ENCODE peak calls at places on chromosome 13, in ten cellular contexts. One of them, this sample, is unnamed.

GRCh38 chr13:36329355-36329754 is 16.8 kb downstream of the SPART start:
- DNase-seq in heart left ventricle: no peak
- DNase-seq in heart right ventricle: no peak
- DNase-seq in neuronal stem cell: no peak
- DNase-seq in PC-3: no peak
- DNase-seq in right lobe of liver: no peak
- DNase-seq in hepatocyte: no peak
- DNase-seq in A549: no peak
- DNase-seq in substantia nigra: no peak
- DNase-seq in mammary epithelial cell: no peak
- DNase-seq in this sample: no peak

GRCh38 chr13:98265669-98266551 is 88.8 kb upstream of the RNF113B start:
- DNase-seq in heart right ventricle: no peak
- DNase-seq in mammary epithelial cell: no peak
- DNase-seq in PC-3: no peak
- DNase-seq in heart left ventricle: no peak
- DNase-seq in substantia nigra: no peak
- DNase-seq in right lobe of liver: peak; percentile 78
- DNase-seq in hepatocyte: peak; percentile 59
- DNase-seq in neuronal stem cell: no peak
- DNase-seq in A549: no peak
- DNase-seq in this sample: no peak

GRCh38 chr13:101211261-101211660 is 205.0 kb downstream of the NALCN start:
- DNase-seq in mammary epithelial cell: peak; percentile 58
- DNase-seq in A549: peak; percentile 14
- DNase-seq in neuronal stem cell: no peak
- DNase-seq in hepatocyte: no peak
- DNase-seq in PC-3: peak; percentile 76
- DNase-seq in right lobe of liver: no peak
- DNase-seq in substantia nigra: no peak
- DNase-seq in heart right ventricle: no peak
- DNase-seq in heart left ventricle: no peak
- DNase-seq in this sample: peak; percentile 8

GRCh38 chr13:114281351-114282142 is at the start of gene UPF3A:
- DNase-seq in heart left ventricle: peak; percentile 93
- DNase-seq in PC-3: peak; percentile 71
- DNase-seq in mammary epithelial cell: peak; percentile 87
- DNase-seq in hepatocyte: peak; percentile 94
- DNase-seq in A549: peak; percentile 49
- DNase-seq in substantia nigra: peak; percentile 91
- DNase-seq in neuronal stem cell: peak; percentile 95
- DNase-seq in heart right ventricle: peak; percentile 94
- DNase-seq in right lobe of liver: peak; percentile 95
- DNase-seq in this sample: peak; percentile 64

GRCh38 chr13:41675306-41675705 is 218.0 kb downstream of the RGCC start:
- DNase-seq in mammary epithelial cell: no peak
- DNase-seq in neuronal stem cell: no peak
- DNase-seq in substantia nigra: no peak
- DNase-seq in PC-3: no peak
- DNase-seq in right lobe of liver: no peak
- DNase-seq in hepatocyte: no peak
- DNase-seq in heart left ventricle: no peak
- DNase-seq in A549: no peak
- DNase-seq in heart right ventricle: no peak
- DNase-seq in this sample: no peak

GRCh38 chr13:43094901-43095300 is 71.5 kb downstream of the DNAJC15 start:
- DNase-seq in neuronal stem cell: no peak
- DNase-seq in heart left ventricle: no peak
- DNase-seq in substantia nigra: no peak
- DNase-seq in heart right ventricle: no peak
- DNase-seq in A549: no peak
- DNase-seq in PC-3: no peak
- DNase-seq in right lobe of liver: no peak
- DNase-seq in mammary epithelial cell: no peak
- DNase-seq in hepatocyte: no peak
- DNase-seq in this sample: no peak

GRCh38 chr13:84737671-84738070 is 855.4 kb upstream of the SLITRK1 start:
- DNase-seq in PC-3: no peak
- DNase-seq in heart right ventricle: no peak
- DNase-seq in heart left ventricle: no peak
- DNase-seq in neuronal stem cell: no peak
- DNase-seq in hepatocyte: no peak
- DNase-seq in mammary epithelial cell: no peak
- DNase-seq in A549: no peak
- DNase-seq in right lobe of liver: no peak
- DNase-seq in substantia nigra: no peak
- DNase-seq in this sample: no peak

GRCh38 chr13:110462091-110462490 is 99.4 kb downstream of the RAB20 start:
- DNase-seq in A549: no peak
- DNase-seq in neuronal stem cell: no peak
- DNase-seq in PC-3: no peak
- DNase-seq in hepatocyte: no peak
- DNase-seq in heart right ventricle: no peak
- DNase-seq in mammary epithelial cell: no peak
- DNase-seq in heart left ventricle: no peak
- DNase-seq in right lobe of liver: no peak
- DNase-seq in substantia nigra: no peak
- DNase-seq in this sample: no peak

DNA sequence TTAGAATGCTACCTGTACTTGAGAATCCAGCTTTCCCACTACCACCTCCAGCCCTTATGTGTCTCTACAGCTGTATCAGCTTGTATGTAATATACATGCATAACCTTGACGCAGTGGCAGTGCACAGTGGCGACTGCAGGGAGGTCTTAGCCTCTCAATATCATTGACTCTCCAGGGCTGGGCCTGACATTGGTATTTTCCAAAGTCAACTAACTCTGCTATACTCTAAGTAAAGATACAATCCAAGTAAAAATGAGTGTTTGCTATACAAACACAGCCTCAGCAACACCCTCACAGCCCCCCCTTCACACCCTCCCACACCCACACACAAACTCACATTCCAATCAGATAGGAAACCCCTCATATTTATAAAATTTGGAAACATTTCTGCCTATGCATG is 6.7 kb upstream of the UBL3 start:
- DNase-seq in heart left ventricle: no peak
- DNase-seq in right lobe of liver: no peak
- DNase-seq in heart right ventricle: no peak
- DNase-seq in PC-3: no peak
- DNase-seq in A549: no peak
- DNase-seq in neuronal stem cell: no peak
- DNase-seq in substantia nigra: no peak
- DNase-seq in hepatocyte: peak; percentile 20
- DNase-seq in mammary epithelial cell: no peak
- DNase-seq in this sample: no peak
- H3K27ac ChIP-seq in heart left ventricle: no peak overlapping the region
- H3K27ac ChIP-seq in right lobe of liver: no peak overlapping the region
- H3K27ac ChIP-seq in heart right ventricle: no peak overlapping the region
- H3K27ac ChIP-seq in PC-3: no peak overlapping the region
- H3K27ac ChIP-seq in A549: no peak overlapping the region
- H3K27ac ChIP-seq in neuronal stem cell: no peak overlapping the region
- H3K27ac ChIP-seq in substantia nigra: no peak overlapping the region
- H3K27ac ChIP-seq in hepatocyte: no peak overlapping the region
- H3K27ac ChIP-seq in mammary epithelial cell: no peak overlapping the region
- H3K27ac ChIP-seq in this sample: no peak overlapping the region

GRCh38 chr13:46137627-46138026 is 32.8 kb upstream of the CPB2 start:
- DNase-seq in heart right ventricle: no peak
- DNase-seq in A549: no peak
- DNase-seq in hepatocyte: no peak
- DNase-seq in substantia nigra: no peak
- DNase-seq in mammary epithelial cell: no peak
- DNase-seq in right lobe of liver: no peak
- DNase-seq in neuronal stem cell: no peak
- DNase-seq in heart left ventricle: no peak
- DNase-seq in PC-3: no peak
- DNase-seq in this sample: no peak

GRCh38 chr13:46132109-46132508 is 27.3 kb upstream of the CPB2 start:
- DNase-seq in substantia nigra: no peak
- DNase-seq in neuronal stem cell: no peak
- DNase-seq in PC-3: no peak
- DNase-seq in heart right ventricle: no peak
- DNase-seq in right lobe of liver: no peak
- DNase-seq in mammary epithelial cell: no peak
- DNase-seq in heart left ventricle: no peak
- DNase-seq in A549: no peak
- DNase-seq in hepatocyte: no peak
- DNase-seq in this sample: no peak

GRCh38 chr13:46134494-46134893 is 29.7 kb upstream of the CPB2 start:
- DNase-seq in neuronal stem cell: no peak
- DNase-seq in heart right ventricle: no peak
- DNase-seq in substantia nigra: no peak
- DNase-seq in hepatocyte: no peak
- DNase-seq in A549: no peak
- DNase-seq in right lobe of liver: no peak
- DNase-seq in mammary epithelial cell: no peak
- DNase-seq in heart left ventricle: no peak
- DNase-seq in PC-3: no peak
- DNase-seq in this sample: no peak

GRCh38 chr13:46136688-46137087 is 31.9 kb upstream of the CPB2 start:
- DNase-seq in A549: no peak
- DNase-seq in heart right ventricle: no peak
- DNase-seq in heart left ventricle: no peak
- DNase-seq in neuronal stem cell: no peak
- DNase-seq in right lobe of liver: no peak
- DNase-seq in PC-3: no peak
- DNase-seq in mammary epithelial cell: no peak
- DNase-seq in substantia nigra: no peak
- DNase-seq in hepatocyte: no peak
- DNase-seq in this sample: no peak

DNA sequence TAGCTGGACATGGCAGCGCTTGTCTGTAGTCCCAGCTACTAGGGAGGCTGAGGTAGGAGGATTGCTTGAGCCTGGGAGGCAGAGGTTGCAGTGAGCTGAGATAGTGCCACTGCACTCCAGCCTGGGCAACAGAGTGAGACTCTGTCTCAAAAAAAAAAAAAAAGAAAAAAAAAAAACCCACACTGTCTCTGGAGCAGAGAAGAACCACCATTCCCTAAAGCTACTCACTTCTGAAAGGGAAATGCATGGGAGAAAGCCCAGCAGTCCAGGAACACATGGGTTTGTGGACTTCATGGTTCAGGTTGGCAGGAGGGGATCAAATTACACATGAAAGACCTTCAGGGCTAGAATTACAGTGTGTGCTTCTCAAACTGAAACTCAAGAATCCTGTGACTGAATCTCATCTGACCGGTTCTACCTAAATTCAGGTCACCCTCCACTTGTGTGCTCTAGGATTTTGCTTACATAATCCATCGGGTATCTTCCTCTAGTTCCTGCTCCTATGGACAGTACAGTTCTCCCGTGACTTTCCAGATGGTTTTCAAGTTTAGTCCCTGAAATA is 30.2 kb upstream of the CPB2 start:
- DNase-seq in substantia nigra: no peak
- DNase-seq in heart left ventricle: no peak
- DNase-seq in neuronal stem cell: no peak
- DNase-seq in PC-3: peak; percentile 92
- DNase-seq in heart right ventricle: no peak
- DNase-seq in right lobe of liver: no peak
- DNase-seq in hepatocyte: peak; percentile 49
- DNase-seq in A549: no peak
- DNase-seq in mammary epithelial cell: peak; percentile 93
- DNase-seq in this sample: peak; percentile 86
- H3K27ac ChIP-seq in substantia nigra: no peak overlapping the region
- H3K27ac ChIP-seq in heart left ventricle: no peak overlapping the region
- H3K27ac ChIP-seq in neuronal stem cell: no peak overlapping the region
- H3K27ac ChIP-seq in PC-3: peak overlapping the region; percentile 68
- H3K27ac ChIP-seq in heart right ventricle: no peak overlapping the region
- H3K27ac ChIP-seq in right lobe of liver: no peak overlapping the region
- H3K27ac ChIP-seq in hepatocyte: peak overlapping the region; percentile 54
- H3K27ac ChIP-seq in A549: no peak overlapping the region
- H3K27ac ChIP-seq in mammary epithelial cell: no peak overlapping the region
- H3K27ac ChIP-seq in this sample: no peak overlapping the region

GRCh38 chr13:44231786-44232516 is 141.7 kb upstream of the SERP2 start:
- DNase-seq in hepatocyte: peak; percentile 90
- DNase-seq in right lobe of liver: peak; percentile 75
- DNase-seq in heart right ventricle: no peak
- DNase-seq in neuronal stem cell: peak; percentile 9
- DNase-seq in substantia nigra: no peak
- DNase-seq in A549: peak; percentile 84
- DNase-seq in heart left ventricle: no peak
- DNase-seq in mammary epithelial cell: peak; percentile 98
- DNase-seq in PC-3: peak; percentile 97
- DNase-seq in this sample: peak; percentile 98

GRCh38 chr13:44234566-44234965 is 139.1 kb upstream of the SERP2 start:
- DNase-seq in PC-3: no peak
- DNase-seq in right lobe of liver: no peak
- DNase-seq in hepatocyte: no peak
- DNase-seq in substantia nigra: no peak
- DNase-seq in heart right ventricle: no peak
- DNase-seq in A549: no peak
- DNase-seq in heart left ventricle: no peak
- DNase-seq in neuronal stem cell: no peak
- DNase-seq in mammary epithelial cell: no peak
- DNase-seq in this sample: no peak

GRCh38 chr13:44230736-44231135 is 142.9 kb upstream of the SERP2 start:
- DNase-seq in heart left ventricle: no peak
- DNase-seq in PC-3: peak; percentile 71
- DNase-seq in A549: no peak
- DNase-seq in hepatocyte: no peak
- DNase-seq in mammary epithelial cell: no peak
- DNase-seq in heart right ventricle: no peak
- DNase-seq in neuronal stem cell: no peak
- DNase-seq in substantia nigra: no peak
- DNase-seq in right lobe of liver: no peak
- DNase-seq in this sample: no peak

GRCh38 chr13:44230071-44230470 is 143.6 kb upstream of the SERP2 start:
- DNase-seq in heart right ventricle: no peak
- DNase-seq in hepatocyte: no peak
- DNase-seq in substantia nigra: no peak
- DNase-seq in PC-3: peak; percentile 20
- DNase-seq in right lobe of liver: no peak
- DNase-seq in heart left ventricle: no peak
- DNase-seq in neuronal stem cell: no peak
- DNase-seq in A549: no peak
- DNase-seq in mammary epithelial cell: no peak
- DNase-seq in this sample: no peak

DNA sequence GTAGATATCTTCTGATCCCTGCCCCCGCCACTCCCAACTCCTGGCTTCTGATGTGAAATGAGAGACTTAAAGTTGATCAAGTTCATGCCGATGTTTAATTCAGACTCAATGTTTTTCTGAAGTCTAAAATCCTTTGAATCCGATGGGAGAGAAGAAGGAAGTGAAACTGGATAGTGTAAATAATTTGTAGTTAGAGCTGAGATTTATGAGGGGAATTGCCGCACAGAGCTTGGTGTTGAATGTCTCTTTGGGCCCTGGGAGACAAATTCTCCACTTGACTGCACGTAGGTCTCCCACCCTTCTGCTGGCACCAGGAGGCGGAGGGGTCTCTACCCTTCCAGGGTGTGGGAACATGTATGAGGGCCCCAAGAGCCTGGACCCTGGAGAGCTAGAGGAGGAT is 140.9 kb upstream of the SERP2 start:
- DNase-seq in hepatocyte: no peak
- DNase-seq in A549: no peak
- DNase-seq in substantia nigra: no peak
- DNase-seq in right lobe of liver: no peak
- DNase-seq in heart left ventricle: no peak
- DNase-seq in neuronal stem cell: no peak
- DNase-seq in mammary epithelial cell: no peak
- DNase-seq in PC-3: no peak
- DNase-seq in heart right ventricle: no peak
- DNase-seq in this sample: no peak
- H3K27ac ChIP-seq in hepatocyte: peak overlapping the region; percentile 35
- H3K27ac ChIP-seq in A549: peak overlapping the region; percentile 97
- H3K27ac ChIP-seq in substantia nigra: no peak overlapping the region
- H3K27ac ChIP-seq in right lobe of liver: no peak overlapping the region
- H3K27ac ChIP-seq in heart left ventricle: no peak overlapping the region
- H3K27ac ChIP-seq in neuronal stem cell: no peak overlapping the region
- H3K27ac ChIP-seq in mammary epithelial cell: peak overlapping the region; percentile 70
- H3K27ac ChIP-seq in PC-3: peak overlapping the region; percentile 100
- H3K27ac ChIP-seq in heart right ventricle: no peak overlapping the region
- H3K27ac ChIP-seq in this sample: peak overlapping the region; percentile 63

GRCh38 chr13:19634129-19634740 is 776 bp downstream of the MPHOSPH8 start:
- DNase-seq in mammary epithelial cell: peak; percentile 50
- DNase-seq in heart left ventricle: no peak
- DNase-seq in hepatocyte: peak; percentile 30
- DNase-seq in A549: no peak
- DNase-seq in right lobe of liver: no peak
- DNase-seq in heart right ventricle: no peak
- DNase-seq in neuronal stem cell: no peak
- DNase-seq in substantia nigra: peak; percentile 37
- DNase-seq in PC-3: peak; percentile 46
- DNase-seq in this sample: no peak
- H3K27ac ChIP-seq in mammary epithelial cell: peak overlapping the region; percentile 26
- H3K27ac ChIP-seq in heart left ventricle: peak overlapping the region; percentile 90
- H3K27ac ChIP-seq in hepatocyte: peak overlapping the region; percentile 93
- H3K27ac ChIP-seq in A549: peak overlapping the region; percentile 81
- H3K27ac ChIP-seq in right lobe of liver: peak overlapping the region; percentile 82
- H3K27ac ChIP-seq in heart right ventricle: peak overlapping the region; percentile 85
- H3K27ac ChIP-seq in neuronal stem cell: no peak overlapping the region
- H3K27ac ChIP-seq in substantia nigra: peak overlapping the region; percentile 85
- H3K27ac ChIP-seq in PC-3: no peak overlapping the region
- H3K27ac ChIP-seq in this sample: peak overlapping the region; percentile 65